ENCODE peak calls at places on chromosomes 13 and 19, in eight cellular contexts. Y, J, Q, A, E, O, D and H are unnamed samples.

GRCh38 chr13:29758591-29759114 is 91.8 kb downstream of the UBL3 start:
- DNase-seq in Y (peak), J (peak), Q (no peak), A (no peak), E (peak), O (no peak), D (no peak), H (no peak)

GRCh38 chr13:97975280-97975850 is 21.9 kb downstream of the IPO5 start:
- DNase-seq in Y (peak), J (no peak), Q (no peak), A (no peak), E (no peak), O (no peak), D (no peak), H (no peak)

GRCh38 chr13:72960541-72960940 is 98.3 kb upstream of the KLF5 start:
- DNase-seq in Y (no peak), J (no peak), Q (no peak), A (no peak), E (no peak), O (no peak), D (no peak), H (no peak)

GRCh38 chr13:86185107-86185506 is 385.9 kb upstream of the SLITRK6 start:
- DNase-seq in Y (no peak), J (no peak), Q (no peak), A (no peak), E (no peak), O (no peak), D (no peak), H (no peak)

GRCh38 chr13:40789275-40790231 is at the start of gene SLC25A15:
- DNase-seq in Y (peak), J (peak), Q (peak), A (peak), E (peak), O (peak), D (peak), H (no peak)

GRCh38 chr13:92317066-92317465 is 909.5 kb upstream of the GPC6 start:
- DNase-seq in Y (no peak), J (no peak), Q (peak), A (no peak), E (no peak), O (no peak), D (no peak), H (no peak)

GRCh38 chr19:29268103-29268502 is 55.2 kb upstream of the UQCRFS1 start:
- DNase-seq in Y (no peak), J (no peak), Q (no peak), A (no peak), E (peak), O (no peak), D (no peak), H (no peak)

GRCh38 chr13:91042870-91043269 is 304.6 kb upstream of the MIR17HG start:
- DNase-seq in Y (no peak), J (no peak), Q (no peak), A (no peak), E (no peak), O (no peak), D (no peak), H (no peak)

GRCh38 chr19:46426035-46426505 is 2.7 kb downstream of the PNMA8C start:
- DNase-seq in Y (no peak), J (peak), Q (peak), A (no peak), E (no peak), O (no peak), D (peak), H (no peak)

GRCh38 chr19:40416918-40417713 is 3.9 kb upstream of the PRX start:
- DNase-seq in Y (peak), J (peak), Q (no peak), A (no peak), E (no peak), O (no peak), D (no peak), H (no peak)

GRCh38 chr13:50129065-50129922 is 114.0 kb downstream of the KCNRG start:
- DNase-seq in Y (peak), J (no peak), Q (peak), A (peak), E (no peak), O (no peak), D (no peak), H (peak)

GRCh38 chr19:48544856-48545750 is 6.9 kb upstream of the SULT2B1 start:
- DNase-seq in Y (no peak), J (no peak), Q (no peak), A (no peak), E (no peak), O (peak), D (no peak), H (no peak)

GRCh38 chr19:30403583-30403982 is 31.4 kb downstream of the ZNF536 start:
- DNase-seq in Y (no peak), J (no peak), Q (no peak), A (no peak), E (no peak), O (no peak), D (no peak), H (no peak)

GRCh38 chr19:531009-531752 is 379 bp upstream of the CDC34 start:
- DNase-seq in Y (peak), J (peak), Q (peak), A (peak), E (peak), O (peak), D (no peak), H (peak)

GRCh38 chr19:40190891-40191835 is at the start of gene MAP3K10:
- DNase-seq in Y (peak), J (peak), Q (peak), A (peak), E (peak), O (peak), D (no peak), H (no peak)

GRCh38 chr13:40064723-40065122 is 409.3 kb downstream of the COG6 start:
- DNase-seq in Y (no peak), J (peak), Q (peak), A (no peak), E (no peak), O (no peak), D (no peak), H (no peak)

GRCh38 chr19:15291089-15291488 is 41.2 kb downstream of the BRD4 start:
- DNase-seq in Y (no peak), J (no peak), Q (peak), A (no peak), E (no peak), O (no peak), D (no peak), H (no peak)

GRCh38 chr19:45558399-45558878 is 26.2 kb downstream of the OPA3 start:
- DNase-seq in Y (peak), J (peak), Q (peak), A (no peak), E (no peak), O (peak), D (no peak), H (no peak)

GRCh38 chr19:40960780-40961179 is 30.3 kb upstream of the CYP2B6 start:
- DNase-seq in Y (no peak), J (no peak), Q (no peak), A (no peak), E (no peak), O (no peak), D (no peak), H (no peak)

GRCh38 chr19:55088543-55089265 is 13.0 kb downstream of the EPS8L1 start:
- DNase-seq in Y (peak), J (peak), Q (peak), A (peak), E (peak), O (peak), D (no peak), H (no peak)

GRCh38 chr13:44930907-44931676 is 58.2 kb downstream of the NUFIP1 start:
- DNase-seq in Y (no peak), J (no peak), Q (no peak), A (no peak), E (no peak), O (no peak), D (no peak), H (no peak)

GRCh38 chr13:72186730-72187422 is 319.9 kb upstream of the DACH1 start:
- DNase-seq in Y (no peak), J (no peak), Q (no peak), A (no peak), E (no peak), O (no peak), D (no peak), H (no peak)

GRCh38 chr19:1088419-1089066 is 6.6 kb downstream of the POLR2E start:
- DNase-seq in Y (no peak), J (no peak), Q (no peak), A (peak), E (no peak), O (no peak), D (no peak), H (no peak)

GRCh38 chr19:16369664-16370576 is 45.3 kb downstream of the KLF2 start:
- DNase-seq in Y (peak), J (no peak), Q (no peak), A (no peak), E (peak), O (no peak), D (no peak), H (peak)

GRCh38 chr13:75870397-75870801 is 234.3 kb downstream of the LMO7 start:
- DNase-seq in Y (peak), J (no peak), Q (peak), A (no peak), E (no peak), O (no peak), D (no peak), H (no peak)

GRCh38 chr19:51006406-51006805 is 5.0 kb upstream of the KLK8 start:
- DNase-seq in Y (no peak), J (no peak), Q (no peak), A (no peak), E (no peak), O (no peak), D (no peak), H (no peak)

GRCh38 chr19:18202759-18203407 is 959 bp downstream of the RAB3A start:
- DNase-seq in Y (peak), J (no peak), Q (peak), A (peak), E (peak), O (peak), D (no peak), H (no peak)

DNA sequence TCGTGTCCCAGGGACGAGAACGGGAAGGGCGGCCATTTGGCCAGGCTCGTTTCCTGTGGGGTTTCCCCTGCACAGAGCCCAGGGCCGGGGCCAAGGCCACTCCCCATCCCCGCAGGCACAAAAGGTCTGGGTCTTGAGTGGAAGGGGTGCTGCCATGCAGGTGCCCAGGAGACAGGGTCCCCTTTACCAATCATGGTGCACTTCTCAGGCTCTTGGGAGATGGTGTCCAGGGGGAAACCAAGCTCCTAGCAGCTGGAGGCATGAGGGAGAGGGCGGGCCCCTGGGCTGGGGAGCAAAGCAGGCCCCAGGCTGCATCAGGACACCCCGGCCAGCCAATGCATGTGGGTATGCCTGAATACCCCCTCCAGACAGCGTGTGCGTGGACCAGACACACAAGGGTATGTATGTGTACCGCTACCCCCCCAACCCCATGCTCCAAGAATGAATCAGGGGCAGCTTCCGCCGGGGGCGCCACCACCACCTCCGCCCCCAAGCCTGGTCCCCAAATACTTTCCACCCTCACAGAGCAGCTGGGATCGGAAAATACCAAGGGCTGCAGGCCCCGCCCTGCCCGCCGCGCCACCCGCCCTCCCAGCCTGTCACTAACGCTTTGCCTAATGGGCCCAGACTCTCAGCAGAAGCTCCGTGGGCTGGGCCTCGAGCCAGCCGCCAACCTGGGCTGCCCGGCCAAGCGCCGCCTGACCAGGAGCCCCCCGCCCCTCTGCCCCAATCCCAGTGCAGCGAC is 37.6 kb upstream of the NANOS3 start:
- DNase-seq in Y (peak), J (peak), Q (peak), A (peak), E (peak), O (peak), D (no peak), H (no peak)
- TF ChIP-seq CTCF in Y (no peak), J (no peak), Q (no peak), A (no peak), E (no peak), O (no peak), D (no peak), H (peak)

GRCh38 chr19:4449826-4450075 is 7.8 kb downstream of the UBXN6 start:
- DNase-seq in Y (no peak), J (no peak), Q (no peak), A (no peak), E (no peak), O (no peak), D (no peak), H (no peak)

GRCh38 chr19:4448147-4448985 is 9.2 kb downstream of the UBXN6 start:
- DNase-seq in Y (no peak), J (no peak), Q (no peak), A (peak), E (no peak), O (no peak), D (no peak), H (no peak)

GRCh38 chr19:4446801-4447200 is 10.8 kb downstream of the UBXN6 start:
- DNase-seq in Y (no peak), J (no peak), Q (no peak), A (peak), E (no peak), O (no peak), D (no peak), H (no peak)

GRCh38 chr19:4447327-4448146 is 10.1 kb downstream of the UBXN6 start:
- DNase-seq in Y (no peak), J (no peak), Q (no peak), A (peak), E (no peak), O (no peak), D (no peak), H (no peak)

DNA sequence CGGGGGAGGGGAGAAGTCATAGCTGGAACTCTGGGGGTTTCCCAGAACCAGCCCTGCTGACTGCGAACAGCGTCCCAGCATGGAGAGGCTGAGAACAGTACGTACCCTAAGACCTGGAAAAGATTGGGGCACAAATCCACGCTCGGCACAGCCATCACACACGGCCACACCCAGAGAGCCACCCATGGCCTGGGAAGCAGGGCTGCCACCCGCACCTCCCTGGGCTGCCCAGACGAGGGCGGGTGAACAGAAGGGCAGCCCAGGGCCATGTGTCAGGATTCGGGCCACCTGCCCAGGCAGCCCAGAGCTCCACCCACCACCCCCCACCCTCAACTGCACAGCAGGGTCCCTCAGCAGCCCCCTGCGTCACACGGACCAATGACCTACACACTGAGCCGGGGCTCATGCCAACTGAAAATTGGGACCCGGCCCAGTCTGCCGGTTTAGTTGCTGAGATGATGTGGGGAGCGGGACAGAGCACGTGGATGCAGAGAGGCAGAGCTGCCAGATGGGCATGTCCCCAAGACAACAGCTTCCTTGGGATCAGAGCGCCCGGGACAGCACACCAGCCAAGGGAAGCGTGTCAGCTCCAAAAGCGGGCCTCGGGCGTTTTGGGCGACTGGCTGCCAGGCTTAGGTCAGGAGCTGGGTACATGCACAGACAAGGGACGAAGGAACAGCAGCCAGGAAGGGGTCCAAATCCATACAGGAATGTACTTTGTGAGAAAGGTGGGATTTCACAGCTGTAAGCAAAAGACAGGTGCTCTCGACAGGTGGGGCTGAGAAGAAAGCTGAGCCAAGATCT is 8.4 kb downstream of the UBXN6 start:
- DNase-seq in Y (no peak), J (no peak), Q (peak), A (peak), E (no peak), O (no peak), D (no peak), H (no peak)
- TF ChIP-seq CTCF in Y (no peak), J (no peak), Q (no peak), A (no peak), E (no peak), O (no peak), D (no peak), H (no peak)

DNA sequence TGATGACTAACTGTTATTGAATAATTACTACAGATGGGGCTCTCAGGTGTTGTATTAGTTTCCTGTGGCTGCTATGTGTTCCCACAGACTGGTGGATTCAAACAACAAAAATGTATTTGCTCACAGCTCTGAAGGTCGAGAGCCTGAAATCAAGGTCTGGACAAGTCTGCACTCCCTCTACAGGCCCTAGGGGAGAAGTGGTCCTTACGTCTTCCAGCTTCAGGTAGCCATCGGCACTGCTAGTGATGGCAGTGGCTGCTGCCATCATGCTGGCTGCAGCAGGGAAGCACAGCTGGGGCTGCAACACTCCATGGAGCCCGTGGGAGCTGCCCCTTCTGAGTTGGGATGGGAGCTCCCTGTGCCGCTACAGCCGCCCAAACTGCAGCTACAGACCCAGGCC is 1.9 kb downstream of the TEX26 start:
- DNase-seq in Y (no peak), J (no peak), Q (no peak), A (peak), E (no peak), O (peak), D (no peak), H (no peak)
- TF ChIP-seq CTCF in Y (no peak), J (no peak), Q (no peak), A (no peak), E (no peak), O (peak), D (no peak), H (peak)

GRCh38 chr19:3653865-3654513 is 27.4 kb upstream of the CACTIN start:
- DNase-seq in Y (peak), J (peak), Q (no peak), A (peak), E (no peak), O (peak), D (no peak), H (no peak)
- TF ChIP-seq CTCF in Y (peak), J (no peak), Q (no peak), A (no peak), E (no peak), O (no peak), D (peak), H (peak)

GRCh38 chr13:113275387-113275786 is 21.7 kb upstream of the LAMP1 start:
- DNase-seq in Y (peak), J (peak), Q (peak), A (no peak), E (no peak), O (peak), D (no peak), H (no peak)
- TF ChIP-seq CTCF in Y (peak), J (peak), Q (peak), A (peak), E (peak), O (peak), D (peak), H (peak)

DNA sequence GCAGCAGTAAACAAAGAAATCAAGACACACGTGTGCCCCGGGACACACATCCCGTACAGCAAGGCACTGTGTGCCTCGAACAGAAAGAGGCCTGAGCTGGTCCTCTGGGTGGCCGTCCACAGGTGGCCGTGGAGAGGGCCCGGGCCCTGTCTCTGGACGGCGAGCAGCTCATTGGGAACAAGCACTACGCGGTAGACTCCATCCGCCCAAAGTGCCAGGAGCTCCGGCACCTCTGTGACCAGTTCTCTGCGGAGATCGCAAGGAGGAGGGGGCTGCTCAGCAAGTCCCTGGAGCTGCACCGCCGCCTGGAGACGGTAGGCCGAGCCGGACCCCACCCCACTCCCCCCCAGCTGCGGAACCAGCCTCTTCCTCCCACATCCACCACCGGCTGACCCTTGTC is 30.7 kb upstream of the F7 start:
- DNase-seq in Y (no peak), J (no peak), Q (no peak), A (peak), E (no peak), O (no peak), D (no peak), H (peak)
- TF ChIP-seq CTCF in Y (no peak), J (no peak), Q (no peak), A (no peak), E (no peak), O (no peak), D (no peak), H (no peak)

GRCh38 chr19:3849092-3849491 is 19.7 kb downstream of the ZFR2 start:
- DNase-seq in Y (peak), J (peak), Q (peak), A (no peak), E (no peak), O (peak), D (no peak), H (no peak)
- TF ChIP-seq CTCF in Y (peak), J (peak), Q (peak), A (no peak), E (no peak), O (no peak), D (peak), H (peak)